ENCODE peak calls at places on chromosomes 12 and 14, in ten cellular contexts. R is HFF-Myc, W is AG04450, D is nucleus accumbens, I is GM06990, V is T47D, X is type B pancreatic cell, U is kidney, L is kidney epithelial cell, O is left ventricle myocardium inferior. G is an unnamed sample.

GRCh38 chr12:56805282-56805855 is 42.2 kb downstream of the HSD17B6 start:
- DNase-seq in R (no peak), W (no peak), D (no peak), I (no peak), V (no peak), X (no peak), U (no peak), L (no peak), O (no peak), G (no peak)

GRCh38 chr12:65923228-65923627 is 98.9 kb downstream of the HMGA2 start:
- DNase-seq in R (no peak), W (no peak), D (no peak), I (no peak), V (no peak), X (no peak), U (no peak), L (no peak), O (no peak), G (no peak)

GRCh38 chr12:26226629-26227375 is 31.4 kb downstream of the SSPN start:
- DNase-seq in R (no peak), W (no peak), D (peak), I (peak), V (peak), X (peak), U (peak), L (no peak), O (peak), G (no peak)

GRCh38 chr12:11969437-11970154 is 101.1 kb upstream of the BCL2L14 start:
- DNase-seq in R (no peak), W (no peak), D (no peak), I (peak), V (no peak), X (no peak), U (no peak), L (no peak), O (no peak), G (no peak)

GRCh38 chr14:77014004-77014604 is 14.4 kb downstream of the IRF2BPL start:
- DNase-seq in R (no peak), W (no peak), D (peak), I (no peak), V (peak), X (peak), U (peak), L (no peak), O (peak), G (peak)

GRCh38 chr14:102759416-102759815 is 17.8 kb upstream of the TRAF3 start:
- DNase-seq in R (no peak), W (no peak), D (no peak), I (no peak), V (peak), X (no peak), U (no peak), L (no peak), O (no peak), G (no peak)

GRCh38 chr12:96534339-96534738 is 45.0 kb downstream of the CFAP54 start:
- DNase-seq in R (no peak), W (no peak), D (no peak), I (no peak), V (no peak), X (no peak), U (no peak), L (no peak), O (no peak), G (no peak)

GRCh38 chr12:124172646-124173045 is 122.2 kb upstream of the RFLNA start:
- DNase-seq in R (no peak), W (no peak), D (no peak), I (no peak), V (no peak), X (no peak), U (no peak), L (no peak), O (no peak), G (no peak)

GRCh38 chr14:102187583-102188001 is 47.9 kb downstream of the WDR20 start:
- DNase-seq in R (no peak), W (no peak), D (no peak), I (no peak), V (peak), X (peak), U (peak), L (no peak), O (no peak), G (no peak)

GRCh38 chr12:48901278-48901677 is 24.0 kb downstream of the FKBP11 start:
- DNase-seq in R (no peak), W (no peak), D (no peak), I (no peak), V (no peak), X (no peak), U (no peak), L (no peak), O (no peak), G (no peak)

GRCh38 chr14:85824526-85824925 is 294.6 kb downstream of the FLRT2 start:
- DNase-seq in R (no peak), W (no peak), D (no peak), I (no peak), V (no peak), X (no peak), U (no peak), L (no peak), O (no peak), G (no peak)

GRCh38 chr12:12467701-12468218 is 94.9 kb downstream of the DUSP16 start:
- DNase-seq in R (no peak), W (no peak), D (peak), I (no peak), V (no peak), X (no peak), U (no peak), L (no peak), O (no peak), G (no peak)

GRCh38 chr14:102822311-102822863 is 45.1 kb downstream of the TRAF3 start:
- DNase-seq in R (no peak), W (no peak), D (no peak), I (peak), V (no peak), X (no peak), U (no peak), L (no peak), O (no peak), G (no peak)

GRCh38 chr12:95774311-95775045 is 16.1 kb downstream of the NTN4 start:
- DNase-seq in R (no peak), W (no peak), D (no peak), I (no peak), V (no peak), X (no peak), U (no peak), L (no peak), O (no peak), G (no peak)

GRCh38 chr12:106647793-106648514 is 65.2 kb downstream of the RFX4 start:
- DNase-seq in R (no peak), W (no peak), D (no peak), I (no peak), V (no peak), X (no peak), U (no peak), L (no peak), O (no peak), G (no peak)

GRCh38 chr14:100904307-100905019 is 941 bp upstream of the RTL1 start:
- DNase-seq in R (no peak), W (no peak), D (no peak), I (no peak), V (no peak), X (no peak), U (no peak), L (no peak), O (no peak), G (no peak)

GRCh38 chr12:122984612-122985358 is 4.3 kb downstream of the ARL6IP4 start:
- DNase-seq in R (no peak), W (no peak), D (peak), I (no peak), V (no peak), X (no peak), U (peak), L (no peak), O (peak), G (peak)

GRCh38 chr14:61644834-61645233 is 50.5 kb upstream of the HIF1A start:
- DNase-seq in R (no peak), W (no peak), D (no peak), I (no peak), V (peak), X (no peak), U (no peak), L (no peak), O (no peak), G (no peak)

GRCh38 chr12:77049767-77050353 is 15.5 kb downstream of the E2F7 start:
- DNase-seq in R (peak), W (peak), D (no peak), I (no peak), V (peak), X (no peak), U (no peak), L (no peak), O (no peak), G (no peak)

GRCh38 chr14:23364604-23365352 is at the start of gene EFS:
- DNase-seq in R (no peak), W (no peak), D (peak), I (no peak), V (no peak), X (no peak), U (peak), L (no peak), O (peak), G (peak)

GRCh38 chr14:102554835-102555819 is 37.3 kb upstream of the RCOR1 start:
- DNase-seq in R (no peak), W (no peak), D (peak), I (peak), V (no peak), X (no peak), U (peak), L (no peak), O (peak), G (no peak)

GRCh38 chr14:60510254-60510975 is 1.5 kb downstream of the SIX6 start:
- DNase-seq in R (no peak), W (no peak), D (no peak), I (no peak), V (no peak), X (no peak), U (no peak), L (no peak), O (no peak), G (no peak)

GRCh38 chr14:50363734-50364113 is 33.0 kb downstream of the CDKL1 start:
- DNase-seq in R (no peak), W (no peak), D (no peak), I (peak), V (no peak), X (no peak), U (no peak), L (no peak), O (no peak), G (no peak)

GRCh38 chr12:64797156-64797555 is 27.3 kb upstream of the TBC1D30 start:
- DNase-seq in R (no peak), W (no peak), D (no peak), I (no peak), V (peak), X (no peak), U (no peak), L (no peak), O (no peak), G (no peak)